ENCODE peak calls at places on chromosomes 6 and 20, in nine cellular contexts. One of them, this sample, is unnamed.

GRCh38 chr6:157768863-157769551 is 54.0 kb upstream of the SNX9 start:
- DNase-seq in gastrocnemius medialis: no peak
- DNase-seq in PC-3: no peak
- DNase-seq in ovary: no peak
- DNase-seq in A673: no peak
- DNase-seq in HFFc6: no peak
- DNase-seq in right atrium auricular region: no peak
- DNase-seq in endothelial cell: no peak
- DNase-seq in osteocyte: no peak
- DNase-seq in this sample: no peak

GRCh38 chr20:19495905-19496703 is 262.0 kb upstream of the RIN2 start:
- DNase-seq in gastrocnemius medialis: no peak
- DNase-seq in PC-3: no peak
- DNase-seq in ovary: no peak
- DNase-seq in A673: no peak
- DNase-seq in HFFc6: peak
- DNase-seq in right atrium auricular region: no peak
- DNase-seq in endothelial cell: no peak
- DNase-seq in osteocyte: no peak
- DNase-seq in this sample: no peak

GRCh38 chr20:49292010-49292409 is 14.2 kb upstream of the ZNFX1 start:
- DNase-seq in gastrocnemius medialis: no peak
- DNase-seq in PC-3: no peak
- DNase-seq in ovary: no peak
- DNase-seq in A673: no peak
- DNase-seq in HFFc6: no peak
- DNase-seq in right atrium auricular region: no peak
- DNase-seq in endothelial cell: no peak
- DNase-seq in osteocyte: no peak
- DNase-seq in this sample: no peak

GRCh38 chr6:69865126-69865525 is 1.2 kb upstream of the COL19A1 start:
- DNase-seq in gastrocnemius medialis: no peak
- DNase-seq in PC-3: peak
- DNase-seq in ovary: no peak
- DNase-seq in A673: peak
- DNase-seq in HFFc6: peak
- DNase-seq in right atrium auricular region: no peak
- DNase-seq in endothelial cell: no peak
- DNase-seq in osteocyte: no peak
- DNase-seq in this sample: no peak

GRCh38 chr6:108684809-108685329 is 124.2 kb downstream of the FOXO3 start:
- DNase-seq in gastrocnemius medialis: peak
- DNase-seq in PC-3: peak
- DNase-seq in ovary: no peak
- DNase-seq in A673: no peak
- DNase-seq in HFFc6: peak
- DNase-seq in right atrium auricular region: no peak
- DNase-seq in endothelial cell: no peak
- DNase-seq in osteocyte: peak
- DNase-seq in this sample: no peak

GRCh38 chr20:4867036-4867435 is 134.3 kb downstream of the SLC23A2 start:
- DNase-seq in gastrocnemius medialis: no peak
- DNase-seq in PC-3: no peak
- DNase-seq in ovary: no peak
- DNase-seq in A673: no peak
- DNase-seq in HFFc6: no peak
- DNase-seq in right atrium auricular region: no peak
- DNase-seq in endothelial cell: no peak
- DNase-seq in osteocyte: peak
- DNase-seq in this sample: no peak

GRCh38 chr6:108134213-108134973 is 31.4 kb upstream of the NR2E1 start:
- DNase-seq in gastrocnemius medialis: no peak
- DNase-seq in PC-3: no peak
- DNase-seq in ovary: no peak
- DNase-seq in A673: no peak
- DNase-seq in HFFc6: no peak
- DNase-seq in right atrium auricular region: no peak
- DNase-seq in endothelial cell: no peak
- DNase-seq in osteocyte: no peak
- DNase-seq in this sample: no peak

GRCh38 chr6:73031094-73031782 is 194.1 kb downstream of the KHDC1L start:
- DNase-seq in gastrocnemius medialis: no peak
- DNase-seq in PC-3: no peak
- DNase-seq in ovary: no peak
- DNase-seq in A673: no peak
- DNase-seq in HFFc6: no peak
- DNase-seq in right atrium auricular region: no peak
- DNase-seq in endothelial cell: no peak
- DNase-seq in osteocyte: no peak
- DNase-seq in this sample: no peak

GRCh38 chr6:102680413-102680812 is 1286.9 kb downstream of the GRIK2 start:
- DNase-seq in gastrocnemius medialis: no peak
- DNase-seq in PC-3: no peak
- DNase-seq in ovary: no peak
- DNase-seq in A673: no peak
- DNase-seq in HFFc6: no peak
- DNase-seq in right atrium auricular region: no peak
- DNase-seq in endothelial cell: no peak
- DNase-seq in osteocyte: no peak
- DNase-seq in this sample: no peak

GRCh38 chr6:158789115-158789917 is 29.9 kb downstream of the EZR start:
- DNase-seq in gastrocnemius medialis: no peak
- DNase-seq in PC-3: no peak
- DNase-seq in ovary: no peak
- DNase-seq in A673: no peak
- DNase-seq in HFFc6: no peak
- DNase-seq in right atrium auricular region: no peak
- DNase-seq in endothelial cell: no peak
- DNase-seq in osteocyte: no peak
- DNase-seq in this sample: peak

GRCh38 chr6:153032255-153032882 is 29.9 kb upstream of the MTRF1L start:
- DNase-seq in gastrocnemius medialis: no peak
- DNase-seq in PC-3: peak
- DNase-seq in ovary: no peak
- DNase-seq in A673: peak
- DNase-seq in HFFc6: peak
- DNase-seq in right atrium auricular region: no peak
- DNase-seq in endothelial cell: no peak
- DNase-seq in osteocyte: no peak
- DNase-seq in this sample: no peak

GRCh38 chr6:124798942-124799496 is 163.2 kb upstream of the RNF217 start:
- DNase-seq in gastrocnemius medialis: no peak
- DNase-seq in PC-3: no peak
- DNase-seq in ovary: no peak
- DNase-seq in A673: no peak
- DNase-seq in HFFc6: no peak
- DNase-seq in right atrium auricular region: no peak
- DNase-seq in endothelial cell: no peak
- DNase-seq in osteocyte: no peak
- DNase-seq in this sample: no peak

GRCh38 chr6:36912583-36912982 is 26.8 kb downstream of the C6orf89 start:
- DNase-seq in gastrocnemius medialis: no peak
- DNase-seq in PC-3: peak
- DNase-seq in ovary: no peak
- DNase-seq in A673: no peak
- DNase-seq in HFFc6: peak
- DNase-seq in right atrium auricular region: no peak
- DNase-seq in endothelial cell: peak
- DNase-seq in osteocyte: no peak
- DNase-seq in this sample: no peak

GRCh38 chr6:36916159-36916558 is 30.4 kb downstream of the C6orf89 start:
- DNase-seq in gastrocnemius medialis: no peak
- DNase-seq in PC-3: peak
- DNase-seq in ovary: no peak
- DNase-seq in A673: no peak
- DNase-seq in HFFc6: no peak
- DNase-seq in right atrium auricular region: no peak
- DNase-seq in endothelial cell: no peak
- DNase-seq in osteocyte: no peak
- DNase-seq in this sample: no peak

GRCh38 chr6:36915599-36915998 is 29.8 kb downstream of the C6orf89 start:
- DNase-seq in gastrocnemius medialis: no peak
- DNase-seq in PC-3: no peak
- DNase-seq in ovary: no peak
- DNase-seq in A673: no peak
- DNase-seq in HFFc6: no peak
- DNase-seq in right atrium auricular region: no peak
- DNase-seq in endothelial cell: no peak
- DNase-seq in osteocyte: no peak
- DNase-seq in this sample: no peak

GRCh38 chr6:36913082-36913481 is 27.3 kb downstream of the C6orf89 start:
- DNase-seq in gastrocnemius medialis: no peak
- DNase-seq in PC-3: no peak
- DNase-seq in ovary: no peak
- DNase-seq in A673: no peak
- DNase-seq in HFFc6: no peak
- DNase-seq in right atrium auricular region: no peak
- DNase-seq in endothelial cell: no peak
- DNase-seq in osteocyte: no peak
- DNase-seq in this sample: no peak

DNA sequence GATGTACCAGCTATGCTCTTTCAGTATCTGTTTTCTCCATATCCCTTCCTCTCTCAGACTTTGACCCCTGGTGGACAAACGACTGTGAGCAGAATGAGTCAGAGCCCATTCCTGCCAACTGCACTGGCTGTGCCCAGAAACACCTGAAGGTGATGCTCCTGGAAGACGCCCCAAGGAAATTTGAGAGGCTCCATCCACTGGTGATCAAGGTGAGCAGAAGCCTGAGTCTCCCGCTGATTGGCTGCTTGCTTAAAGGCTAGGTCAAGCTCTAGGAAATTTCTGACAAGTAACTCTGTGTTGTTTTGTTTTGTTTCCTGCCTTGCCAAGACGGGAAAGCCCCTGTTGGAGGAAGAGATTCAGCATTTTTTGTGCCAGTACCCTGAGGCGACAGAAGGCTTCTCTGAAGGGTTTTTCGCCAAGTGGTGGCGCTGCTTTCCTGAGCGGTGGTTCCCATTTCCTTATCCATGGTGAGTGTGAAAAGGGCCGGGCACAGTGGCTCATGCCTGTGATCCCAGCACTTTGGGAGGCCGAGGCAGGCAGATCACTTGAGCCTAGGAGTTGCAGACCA is 28.6 kb downstream of the C6orf89 start:
- DNase-seq in gastrocnemius medialis: peak
- DNase-seq in PC-3: peak
- DNase-seq in ovary: no peak
- DNase-seq in A673: no peak
- DNase-seq in HFFc6: peak
- DNase-seq in right atrium auricular region: no peak
- DNase-seq in endothelial cell: peak
- DNase-seq in osteocyte: no peak
- DNase-seq in this sample: no peak
- TF ChIP-seq CTCF in gastrocnemius medialis: no peak
- TF ChIP-seq CTCF in PC-3: peak
- TF ChIP-seq CTCF in ovary: no peak
- TF ChIP-seq CTCF in A673: no peak
- TF ChIP-seq CTCF in HFFc6: peak
- TF ChIP-seq CTCF in right atrium auricular region: peak
- TF ChIP-seq CTCF in endothelial cell: peak
- TF ChIP-seq CTCF in osteocyte: peak
- TF ChIP-seq CTCF in this sample: no peak

GRCh38 chr6:26457796-26458688 is at the start of gene BTN2A1:
- DNase-seq in gastrocnemius medialis: peak
- DNase-seq in PC-3: peak
- DNase-seq in ovary: peak
- DNase-seq in A673: peak
- DNase-seq in HFFc6: peak
- DNase-seq in right atrium auricular region: peak
- DNase-seq in endothelial cell: peak
- DNase-seq in osteocyte: peak
- DNase-seq in this sample: peak
- TF ChIP-seq CTCF in gastrocnemius medialis: no peak
- TF ChIP-seq CTCF in PC-3: no peak
- TF ChIP-seq CTCF in ovary: no peak
- TF ChIP-seq CTCF in A673: no peak
- TF ChIP-seq CTCF in HFFc6: peak
- TF ChIP-seq CTCF in right atrium auricular region: peak
- TF ChIP-seq CTCF in endothelial cell: no peak
- TF ChIP-seq CTCF in osteocyte: no peak
- TF ChIP-seq CTCF in this sample: no peak

DNA sequence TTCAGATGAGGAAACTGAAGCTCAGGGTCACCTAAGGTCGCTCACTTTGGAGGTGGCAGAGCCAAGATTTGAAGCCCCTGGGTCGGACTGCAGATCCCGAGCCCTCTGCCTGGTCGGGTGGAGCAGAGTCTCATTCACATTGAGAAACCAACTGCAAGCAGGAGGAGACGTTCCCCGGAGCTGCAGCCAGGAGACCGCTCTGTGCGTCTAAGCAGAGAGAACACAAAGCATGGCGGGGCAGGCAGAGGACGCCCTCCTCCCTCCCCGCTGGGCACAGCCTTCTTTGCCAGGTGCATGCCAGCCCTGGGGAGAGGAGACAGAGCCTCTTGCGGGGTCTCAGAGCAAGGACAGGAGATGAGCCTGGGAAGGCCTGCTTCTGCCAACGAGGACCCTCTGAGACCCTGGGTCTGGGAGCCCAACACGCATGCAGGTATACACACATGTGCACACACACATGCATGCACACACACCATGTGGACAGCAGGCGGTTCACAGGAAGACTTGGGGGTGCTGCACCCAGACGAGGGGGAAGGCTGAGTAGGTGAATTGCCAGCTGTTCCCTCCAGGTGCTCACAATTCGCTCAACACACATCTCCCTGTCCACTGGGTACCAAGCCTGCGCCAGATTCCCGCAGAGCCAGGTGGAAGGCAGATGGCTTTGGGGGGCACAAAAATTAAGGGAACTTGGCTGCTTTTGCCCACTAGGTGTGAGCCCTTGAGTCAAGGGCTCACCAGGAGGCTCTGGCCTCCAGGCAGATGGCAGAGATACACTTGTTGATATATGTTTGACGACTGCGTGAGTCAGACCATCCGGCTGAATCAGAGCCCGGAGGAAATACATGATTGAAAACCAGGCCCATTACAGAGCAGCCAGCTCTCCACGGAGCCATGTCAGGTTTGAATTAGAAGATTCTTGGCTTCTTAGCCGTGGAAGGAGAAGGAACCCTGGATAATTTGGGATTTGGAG is 5.5 kb upstream of the NTSR1 start:
- DNase-seq in gastrocnemius medialis: no peak
- DNase-seq in PC-3: peak
- DNase-seq in ovary: no peak
- DNase-seq in A673: peak
- DNase-seq in HFFc6: peak
- DNase-seq in right atrium auricular region: no peak
- DNase-seq in endothelial cell: no peak
- DNase-seq in osteocyte: no peak
- DNase-seq in this sample: no peak
- TF ChIP-seq CTCF in gastrocnemius medialis: no peak
- TF ChIP-seq CTCF in PC-3: peak
- TF ChIP-seq CTCF in ovary: no peak
- TF ChIP-seq CTCF in A673: no peak
- TF ChIP-seq CTCF in HFFc6: peak
- TF ChIP-seq CTCF in right atrium auricular region: no peak
- TF ChIP-seq CTCF in endothelial cell: no peak
- TF ChIP-seq CTCF in osteocyte: no peak
- TF ChIP-seq CTCF in this sample: no peak

DNA sequence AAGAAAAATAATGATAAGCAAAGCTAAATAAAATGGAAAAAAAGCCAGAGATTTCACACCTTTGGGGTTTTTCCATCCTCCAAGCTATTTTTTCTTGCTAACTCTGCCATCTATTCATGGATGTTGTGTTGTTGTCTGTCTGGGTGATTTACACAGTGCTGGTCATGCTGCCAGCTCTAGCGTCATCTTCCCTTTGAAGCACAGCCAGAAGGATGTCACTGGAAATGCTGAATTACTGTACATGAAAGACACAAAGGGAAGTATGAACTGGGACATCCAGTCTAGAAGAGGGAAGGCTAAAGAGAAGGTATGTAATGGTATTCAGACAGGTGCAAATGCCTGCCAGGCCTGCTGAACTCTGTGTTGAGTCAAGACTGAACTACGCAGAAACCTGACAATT is 241.9 kb upstream of the STXBP5 start:
- DNase-seq in gastrocnemius medialis: no peak
- DNase-seq in PC-3: no peak
- DNase-seq in ovary: no peak
- DNase-seq in A673: no peak
- DNase-seq in HFFc6: no peak
- DNase-seq in right atrium auricular region: no peak
- DNase-seq in endothelial cell: no peak
- DNase-seq in osteocyte: no peak
- DNase-seq in this sample: no peak
- TF ChIP-seq CTCF in gastrocnemius medialis: no peak
- TF ChIP-seq CTCF in PC-3: no peak
- TF ChIP-seq CTCF in ovary: no peak
- TF ChIP-seq CTCF in A673: no peak
- TF ChIP-seq CTCF in HFFc6: no peak
- TF ChIP-seq CTCF in right atrium auricular region: no peak
- TF ChIP-seq CTCF in endothelial cell: no peak
- TF ChIP-seq CTCF in osteocyte: no peak
- TF ChIP-seq CTCF in this sample: no peak